ENCODE peak calls at places on chromosome 10, in eight cellular contexts. Y is GM23338; N is iris pigment epithelial cell; F is NCI-H748 treated with DMSO at 0.1 percent for 48 hours; Z is hepatocyte; J is NCI-H2081 treated with DMSO at 0.1 percent for 48 hours; I is AG10803; E is activated T-cell treated with anti-CD3 and anti-CD28 coated beads, Interleukin-2, amount 50 U/mL, for 72 hours. K is an unnamed sample.

GRCh38 chr10:29392376-29393021 is 103.6 kb downstream of the LYZL1 start:
- DNase-seq in Z (peak; percentile 74), Y (peak; percentile 82), N (peak; percentile 49), F (peak; percentile 31), I (peak; percentile 36), E (peak; percentile 41), J (peak; percentile 6), K (peak; percentile 31)

GRCh38 chr10:11104772-11105675 is 87.4 kb downstream of the CELF2 start:
- DNase-seq in E (no peak), Y (no peak), F (no peak), Z (no peak), I (no peak), J (no peak), N (no peak), K (no peak)

GRCh38 chr10:125141860-125142484 is 18.4 kb downstream of the CTBP2 start:
- DNase-seq in J (no peak), E (no peak), Z (no peak), Y (no peak), F (no peak), I (no peak), N (no peak), K (no peak)

GRCh38 chr10:98306501-98306900 is 38.5 kb upstream of the LOXL4 start:
- DNase-seq in E (no peak), J (no peak), N (no peak), Z (no peak), I (no peak), F (no peak), Y (no peak), K (no peak)

GRCh38 chr10:44352316-44353127 is 32.4 kb downstream of the CXCL12 start:
- DNase-seq in Y (no peak), E (no peak), I (peak; percentile 64), J (no peak), N (peak; percentile 45), F (no peak), Z (peak; percentile 32), K (no peak)

GRCh38 chr10:117164878-117165556 is 26.9 kb upstream of the VAX1 start:
- DNase-seq in F (no peak), Y (no peak), J (no peak), E (no peak), I (no peak), N (no peak), Z (no peak), K (no peak)

GRCh38 chr10:119520283-119520682 is 22.2 kb downstream of the RGS10 start:
- DNase-seq in F (no peak), E (no peak), N (no peak), Z (no peak), J (no peak), I (no peak), Y (no peak), K (no peak)

GRCh38 chr10:98404571-98405396 is 10.2 kb downstream of the PYROXD2 start:
- DNase-seq in F (no peak), J (no peak), E (peak; percentile 37), Y (no peak), N (peak; percentile 73), Z (no peak), I (peak; percentile 67), K (no peak)

GRCh38 chr10:118332948-118333710 is 9.0 kb downstream of the FAM204A start:
- DNase-seq in Z (peak; percentile 30), I (no peak), F (peak; percentile 61), Y (no peak), E (no peak), J (no peak), N (peak; percentile 59), K (no peak)

GRCh38 chr10:7192831-7193348 is 217.9 kb downstream of the SFMBT2 start:
- DNase-seq in E (peak; percentile 80), Y (no peak), J (no peak), F (no peak), Z (no peak), N (no peak), I (no peak), K (no peak)

GRCh38 chr10:122461367-122461728 is at the start of gene HTRA1:
- DNase-seq in J (no peak), E (no peak), Y (peak; percentile 79), Z (no peak), F (no peak), I (peak; percentile 73), N (peak; percentile 39), K (peak; percentile 84)

GRCh38 chr10:63114031-63114814 is 18.9 kb upstream of the NRBF2 start:
- DNase-seq in F (no peak), J (no peak), E (no peak), I (peak; percentile 96), Y (no peak), N (peak; percentile 96), Z (peak; percentile 61), K (peak; percentile 8)

GRCh38 chr10:79127151-79127961 is 58.6 kb downstream of the ZMIZ1 start:
- DNase-seq in Z (peak; percentile 91), E (no peak), F (no peak), N (peak; percentile 88), Y (peak; percentile 57), I (peak; percentile 72), J (no peak), K (no peak)

GRCh38 chr10:14191871-14192270 is 138.9 kb downstream of the FRMD4A start:
- DNase-seq in N (no peak), E (no peak), Y (no peak), J (no peak), Z (no peak), I (no peak), F (no peak), K (no peak)

GRCh38 chr10:133520193-133520738 is 6.9 kb upstream of the CYP2E1 start:
- DNase-seq in Y (peak; percentile 80), E (peak; percentile 93), N (peak; percentile 43), F (no peak), I (peak; percentile 63), J (no peak), Z (no peak), K (peak; percentile 85)

GRCh38 chr10:81026597-81026996 is 488.9 kb downstream of the SH2D4B start:
- DNase-seq in I (no peak), J (no peak), Y (no peak), F (no peak), N (peak; percentile 2), Z (no peak), E (no peak), K (no peak)

GRCh38 chr10:124100124-124100523 is 6.7 kb upstream of the CHST15 start:
- DNase-seq in Y (no peak), N (no peak), J (no peak), I (no peak), F (no peak), Z (no peak), E (no peak), K (no peak)

GRCh38 chr10:35517431-35518181 is 87.5 kb upstream of the GJD4 start:
- DNase-seq in Z (no peak), I (peak; percentile 42), F (no peak), J (no peak), Y (no peak), E (no peak), N (peak; percentile 58), K (no peak)

GRCh38 chr10:132786529-132787252 is 744 bp upstream of the NKX6-2 start:
- DNase-seq in I (no peak), N (no peak), Y (no peak), F (no peak), J (no peak), E (no peak), Z (no peak), K (no peak)

GRCh38 chr10:92914478-92915066 is 66.3 kb downstream of the EXOC6 start:
- DNase-seq in Y (peak; percentile 88), J (no peak), N (peak; percentile 55), Z (peak; percentile 79), F (peak; percentile 40), E (peak; percentile 52), I (peak; percentile 43), K (peak; percentile 37)

GRCh38 chr10:70296406-70296899 is 12.6 kb upstream of the NPFFR1 start:
- DNase-seq in J (no peak), E (no peak), Z (peak; percentile 48), I (peak; percentile 96), F (no peak), Y (no peak), N (peak; percentile 84), K (no peak)

GRCh38 chr10:92327445-92328433 is 36.8 kb downstream of the MARCHF5 start:
- DNase-seq in J (peak; percentile 8), F (no peak), N (peak; percentile 23), Y (no peak), Z (no peak), I (no peak), E (no peak), K (no peak)

GRCh38 chr10:110850990-110851389 is 20.7 kb upstream of the PDCD4 start:
- DNase-seq in N (no peak), Y (no peak), Z (peak; percentile 8), J (no peak), E (no peak), F (no peak), I (peak; percentile 86), K (no peak)

GRCh38 chr10:121610798-121611325 is 12.6 kb upstream of the FGFR2 start:
- DNase-seq in Y (no peak), J (no peak), F (no peak), I (peak; percentile 15), E (no peak), N (peak; percentile 15), Z (no peak), K (no peak)

K was measured in head of caudate nucleus.